ENCODE peak calls at places on chromosomes 5 and 9, in ten cellular contexts. E, V, R, Y, P, N, C, W, A and D are unnamed samples.

GRCh38 chr5:56176155-56176798 is 56.9 kb downstream of the ANKRD55 start:
- DNase-seq in E (peak), V (no peak), R (peak), Y (no peak), P (peak), N (no peak), C (no peak), W (no peak), A (no peak), D (no peak)

GRCh38 chr9:78462616-78463015 is 165.7 kb downstream of the PSAT1 start:
- DNase-seq in E (peak), V (no peak), R (no peak), Y (no peak), P (no peak), N (no peak), C (no peak), W (no peak), A (no peak), D (no peak)

GRCh38 chr9:13805566-13805965 is 508.4 kb downstream of the NFIB start:
- DNase-seq in E (peak), V (no peak), R (no peak), Y (no peak), P (peak), N (no peak), C (no peak), W (no peak), A (no peak), D (no peak)

GRCh38 chr5:63555874-63556273 is 406.4 kb downstream of the HTR1A start:
- DNase-seq in E (no peak), V (no peak), R (no peak), Y (no peak), P (no peak), N (no peak), C (no peak), W (no peak), A (no peak), D (no peak)

GRCh38 chr5:35644543-35644942 is 26.9 kb downstream of the SPEF2 start:
- DNase-seq in E (no peak), V (no peak), R (no peak), Y (no peak), P (peak), N (no peak), C (no peak), W (no peak), A (no peak), D (no peak)

GRCh38 chr5:143491644-143492043 is 88.2 kb upstream of the NR3C1 start:
- DNase-seq in E (peak), V (no peak), R (no peak), Y (no peak), P (peak), N (no peak), C (no peak), W (no peak), A (no peak), D (no peak)

GRCh38 chr5:169545762-169546161 is 37.8 kb upstream of the SPDL1 start:
- DNase-seq in E (peak), V (no peak), R (no peak), Y (no peak), P (peak), N (no peak), C (no peak), W (no peak), A (no peak), D (no peak)

GRCh38 chr5:5340206-5340729 is 82.2 kb upstream of the ICE1 start:
- DNase-seq in E (peak), V (peak), R (peak), Y (peak), P (peak), N (no peak), C (peak), W (no peak), A (peak), D (peak)

GRCh38 chr5:33712664-33713063 is 179.1 kb downstream of the ADAMTS12 start:
- DNase-seq in E (no peak), V (no peak), R (no peak), Y (no peak), P (no peak), N (no peak), C (no peak), W (no peak), A (no peak), D (no peak)

GRCh38 chr9:106800691-106801090 is 62.3 kb upstream of the ZNF462 start:
- DNase-seq in E (peak), V (no peak), R (no peak), Y (no peak), P (peak), N (no peak), C (no peak), W (no peak), A (no peak), D (no peak)

GRCh38 chr9:13589044-13589737 is 309.7 kb upstream of the MPDZ start:
- DNase-seq in E (no peak), V (no peak), R (no peak), Y (no peak), P (no peak), N (no peak), C (no peak), W (no peak), A (no peak), D (no peak)

GRCh38 chr5:95670568-95670967 is 12.2 kb downstream of the SPATA9 start:
- DNase-seq in E (peak), V (no peak), R (no peak), Y (no peak), P (peak), N (no peak), C (no peak), W (no peak), A (no peak), D (no peak)

GRCh38 chr5:148909001-148909400 is 82.6 kb downstream of the ADRB2 start:
- DNase-seq in E (peak), V (no peak), R (no peak), Y (no peak), P (peak), N (no peak), C (no peak), W (no peak), A (no peak), D (peak)

GRCh38 chr9:117703538-117703937 is 665 bp upstream of the TLR4 start:
- DNase-seq in E (peak), V (no peak), R (peak), Y (no peak), P (peak), N (no peak), C (no peak), W (no peak), A (no peak), D (no peak)

GRCh38 chr9:130741831-130742449 is 48.4 kb downstream of the EXOSC2 start:
- DNase-seq in E (peak), V (no peak), R (peak), Y (no peak), P (peak), N (no peak), C (no peak), W (no peak), A (no peak), D (peak)

GRCh38 chr5:39992617-39993203 is 567.9 kb upstream of the DAB2 start:
- DNase-seq in E (no peak), V (no peak), R (peak), Y (no peak), P (peak), N (no peak), C (no peak), W (no peak), A (no peak), D (no peak)

GRCh38 chr5:149845601-149846000 is 99.0 kb downstream of the PDE6A start:
- DNase-seq in E (no peak), V (no peak), R (no peak), Y (no peak), P (no peak), N (no peak), C (no peak), W (no peak), A (no peak), D (no peak)

GRCh38 chr5:91938441-91938840 is 555.3 kb upstream of the ARRDC3 start:
- DNase-seq in E (no peak), V (no peak), R (peak), Y (no peak), P (peak), N (no peak), C (no peak), W (no peak), A (no peak), D (no peak)

GRCh38 chr5:38101897-38102296 is 156.5 kb upstream of the EGFLAM start:
- DNase-seq in E (no peak), V (no peak), R (no peak), Y (no peak), P (no peak), N (no peak), C (no peak), W (no peak), A (no peak), D (no peak)

GRCh38 chr9:133048595-133048994 is 13.2 kb upstream of the CEL start:
- DNase-seq in E (peak), V (peak), R (no peak), Y (peak), P (peak), N (peak), C (no peak), W (no peak), A (no peak), D (peak)

GRCh38 chr9:129609486-129610192 is 11.3 kb downstream of the C9orf50 start:
- DNase-seq in E (peak), V (peak), R (no peak), Y (no peak), P (peak), N (peak), C (peak), W (no peak), A (peak), D (peak)

GRCh38 chr9:134833294-134833880 is 47.2 kb upstream of the FCN2 start:
- DNase-seq in E (no peak), V (no peak), R (no peak), Y (no peak), P (no peak), N (no peak), C (peak), W (no peak), A (no peak), D (no peak)

GRCh38 chr9:34430843-34431437 is 27.4 kb downstream of the FAM219A start:
- DNase-seq in E (peak), V (peak), R (peak), Y (peak), P (peak), N (no peak), C (peak), W (peak), A (peak), D (peak)

GRCh38 chr9:69946800-69947437 is 96.7 kb upstream of the MAMDC2 start:
- DNase-seq in E (peak), V (no peak), R (peak), Y (no peak), P (peak), N (no peak), C (no peak), W (no peak), A (no peak), D (peak)

GRCh38 chr5:135829681-135830383 is 4.6 kb upstream of the SLC25A48 start:
- DNase-seq in E (peak), V (peak), R (peak), Y (peak), P (peak), N (peak), C (peak), W (peak), A (peak), D (peak)

GRCh38 chr5:38645508-38645907 is 89.1 kb upstream of the LIFR start:
- DNase-seq in E (no peak), V (no peak), R (peak), Y (no peak), P (no peak), N (no peak), C (no peak), W (no peak), A (peak), D (no peak)

GRCh38 chr5:128077526-128077925 is 6.0 kb upstream of the SLC12A2 start:
- DNase-seq in E (no peak), V (no peak), R (no peak), Y (no peak), P (no peak), N (no peak), C (no peak), W (no peak), A (no peak), D (no peak)

GRCh38 chr9:104686081-104686480 is 8.2 kb upstream of the OR13D1 start:
- DNase-seq in E (no peak), V (no peak), R (no peak), Y (no peak), P (peak), N (no peak), C (no peak), W (no peak), A (no peak), D (no peak)